ENCODE peak calls at places on chromosomes 12 and 14, in five cellular contexts. K, G, C, B and W are unnamed samples.

GRCh38 chr12:78192979-78193378 is 362.3 kb downstream of the NAV3 start:
- DNase-seq in K (no peak), G (no peak), C (no peak), B (no peak), W (no peak)

GRCh38 chr12:104975621-104976343 is 10.3 kb upstream of the NOPCHAP1 start:
- DNase-seq in K (no peak), G (no peak), C (no peak), B (no peak), W (peak; percentile 42)

GRCh38 chr14:60757617-60758016 is 23.1 kb downstream of the MNAT1 start:
- DNase-seq in K (no peak), G (no peak), C (no peak), B (no peak), W (peak; percentile 63)

GRCh38 chr12:71792599-71792998 is 37.9 kb downstream of the RAB21 start:
- DNase-seq in K (no peak), G (no peak), C (no peak), B (no peak), W (no peak)

GRCh38 chr14:54839681-54840080 is 62.9 kb downstream of the GCH1 start:
- DNase-seq in K (no peak), G (no peak), C (no peak), B (no peak), W (peak; percentile 71)

GRCh38 chr12:71415336-71416231 is 24.0 kb upstream of the LGR5 start:
- DNase-seq in K (peak; percentile 71), G (no peak), C (no peak), B (no peak), W (peak; percentile 70)

GRCh38 chr12:54282949-54283593 is 2.5 kb downstream of the HNRNPA1 start:
- DNase-seq in K (no peak), G (no peak), C (no peak), B (no peak), W (no peak)

GRCh38 chr12:122200541-122201175 is 2.9 kb upstream of the B3GNT4 start:
- DNase-seq in K (peak; percentile 32), G (no peak), C (peak; percentile 59), B (no peak), W (no peak)

GRCh38 chr14:33839193-33840076 is 111.4 kb downstream of the EGLN3 start:
- DNase-seq in K (peak; percentile 50), G (no peak), C (no peak), B (no peak), W (peak; percentile 64)

GRCh38 chr12:26246483-26247164 is 51.3 kb downstream of the SSPN start:
- DNase-seq in K (peak; percentile 95), G (no peak), C (no peak), B (no peak), W (no peak)

GRCh38 chr14:71117839-71118743 is 210.8 kb downstream of the PCNX1 start:
- DNase-seq in K (peak; percentile 77), G (peak; percentile 87), C (no peak), B (no peak), W (peak; percentile 66)

GRCh38 chr14:33315721-33316120 is 377.0 kb downstream of the NPAS3 start:
- DNase-seq in K (no peak), G (no peak), C (no peak), B (no peak), W (no peak)

GRCh38 chr14:94029250-94029649 is 3.1 kb downstream of the OTUB2 start:
- DNase-seq in K (peak; percentile 35), G (no peak), C (no peak), B (no peak), W (no peak)

GRCh38 chr12:117273091-117273490 is 82.8 kb upstream of the FBXO21 start:
- DNase-seq in K (no peak), G (no peak), C (no peak), B (no peak), W (no peak)